ENCODE peak calls at places on chromosome 2, in seven cellular contexts. E, L, H, C, F, P and Z are unnamed samples.

GRCh38 chr2:79389475-79389874 is 123.4 kb upstream of the CTNNA2 start:
- DNase-seq in L (no peak), C (no peak), H (no peak), F (no peak), E (no peak), P (no peak), Z (no peak)

GRCh38 chr2:164823126-164823525 is 18.5 kb downstream of the COBLL1 start:
- DNase-seq in E (no peak), C (no peak), L (no peak), F (no peak), H (no peak), P (no peak), Z (no peak)

GRCh38 chr2:64015898-64016297 is 3.3 kb downstream of the VPS54 start:
- DNase-seq in E (no peak), C (no peak), H (no peak), F (no peak), L (no peak), P (no peak), Z (no peak)

GRCh38 chr2:186523781-186524180 is 37.7 kb downstream of the ZC3H15 start:
- DNase-seq in L (no peak), E (peak; percentile 43), F (no peak), C (no peak), H (no peak), P (no peak), Z (no peak)

GRCh38 chr2:148674063-148675020 is 29.8 kb downstream of the EPC2 start:
- DNase-seq in P (peak; percentile 77), L (no peak), H (no peak), C (no peak), E (no peak), F (no peak), Z (no peak)

GRCh38 chr2:144389930-144390311 is 130.0 kb downstream of the ZEB2 start:
- DNase-seq in L (no peak), F (no peak), P (no peak), C (no peak), H (no peak), E (no peak), Z (no peak)

GRCh38 chr2:35160871-35161270 is 1194.7 kb upstream of the CRIM1 start:
- DNase-seq in C (no peak), P (no peak), E (no peak), L (no peak), H (no peak), F (no peak), Z (no peak)

GRCh38 chr2:73266061-73266891 is 18.0 kb downstream of the FBXO41 start:
- DNase-seq in P (no peak), E (no peak), C (no peak), F (peak; percentile 65), H (peak; percentile 40), L (no peak), Z (no peak)

GRCh38 chr2:63301481-63301880 is 250.9 kb downstream of the OTX1 start:
- DNase-seq in F (no peak), P (peak; percentile 47), C (no peak), E (no peak), H (no peak), L (no peak), Z (peak; percentile 6)

GRCh38 chr2:204407209-204408070 is 137.8 kb upstream of the PARD3B start:
- DNase-seq in C (no peak), E (no peak), P (no peak), L (no peak), F (no peak), H (no peak), Z (no peak)

GRCh38 chr2:82023710-82024109 is 1719.2 kb upstream of the LRRTM1 start:
- DNase-seq in F (no peak), P (peak; percentile 67), H (no peak), L (no peak), C (no peak), E (no peak), Z (no peak)

GRCh38 chr2:16014041-16014787 is 73.9 kb downstream of the MYCN start:
- DNase-seq in P (no peak), E (no peak), C (no peak), H (peak; percentile 100), F (peak; percentile 41), L (no peak), Z (peak; percentile 48)

GRCh38 chr2:227370791-227371312 is 8.3 kb downstream of the TM4SF20 start:
- DNase-seq in L (no peak), E (no peak), P (no peak), C (peak; percentile 78), F (no peak), H (no peak), Z (no peak)

GRCh38 chr2:200944467-200945394 is 18.7 kb downstream of the ORC2 start:
- DNase-seq in L (no peak), E (peak; percentile 84), P (no peak), F (no peak), H (no peak), C (no peak), Z (no peak)

GRCh38 chr2:186113284-186113683 is 372.8 kb upstream of the ZC3H15 start:
- DNase-seq in H (no peak), F (no peak), E (no peak), L (no peak), C (no peak), P (no peak), Z (no peak)

GRCh38 chr2:20634430-20635095 is 16.3 kb downstream of the HS1BP3 start:
- DNase-seq in L (no peak), E (peak; percentile 27), C (no peak), F (no peak), H (no peak), P (no peak), Z (peak; percentile 11)

GRCh38 chr2:157190151-157190550 is 67.4 kb upstream of the GALNT5 start:
- DNase-seq in E (no peak), C (no peak), F (no peak), H (no peak), P (no peak), L (no peak), Z (no peak)

GRCh38 chr2:206457188-206457634 is 13.9 kb downstream of the ADAM23 start:
- DNase-seq in P (no peak), C (no peak), E (no peak), L (no peak), H (no peak), F (no peak), Z (no peak)